ENCODE peak calls at places on chromosomes 11 and 22, in nine cellular contexts. K, V, A, F, X, E, B, J and W are unnamed samples.

GRCh38 chr11:69671734-69672465 is 3.3 kb downstream of the LTO1 start:
- DNase-seq in K (no peak), V (no peak), A (no peak), F (no peak), X (no peak), E (no peak), B (no peak), J (no peak), W (no peak)

GRCh38 chr11:84905411-84905810 is 721.7 kb downstream of the DLG2 start:
- DNase-seq in K (no peak), V (no peak), A (peak), F (no peak), X (no peak), E (peak), B (no peak), J (no peak), W (no peak)

GRCh38 chr11:87038235-87038960 is 664 bp downstream of the TMEM135 start:
- DNase-seq in K (no peak), V (no peak), A (no peak), F (no peak), X (no peak), E (no peak), B (no peak), J (peak), W (no peak)

GRCh38 chr11:122851366-122852011 is 13.2 kb downstream of the CRTAM start:
- DNase-seq in K (no peak), V (no peak), A (no peak), F (no peak), X (no peak), E (no peak), B (no peak), J (peak), W (no peak)

GRCh38 chr11:115578275-115578674 is 74.1 kb upstream of the CADM1 start:
- DNase-seq in K (no peak), V (no peak), A (no peak), F (no peak), X (no peak), E (no peak), B (no peak), J (no peak), W (no peak)

GRCh38 chr11:70853103-70853830 is 399.1 kb downstream of the SHANK2 start:
- DNase-seq in K (no peak), V (no peak), A (no peak), F (no peak), X (no peak), E (no peak), B (no peak), J (no peak), W (no peak)

GRCh38 chr11:96162816-96163499 is 180.0 kb downstream of the MAML2 start:
- DNase-seq in K (no peak), V (peak), A (no peak), F (no peak), X (no peak), E (peak), B (no peak), J (no peak), W (no peak)

GRCh38 chr22:20957691-20958440 is 9.2 kb upstream of the AIFM3 start:
- DNase-seq in K (no peak), V (peak), A (peak), F (no peak), X (peak), E (no peak), B (no peak), J (no peak), W (peak)

GRCh38 chr11:95739108-95739507 is 50.5 kb downstream of the FAM76B start:
- DNase-seq in K (no peak), V (no peak), A (no peak), F (no peak), X (no peak), E (no peak), B (no peak), J (no peak), W (no peak)

GRCh38 chr11:57288771-57289579 is 35.8 kb downstream of the TNKS1BP1 start:
- DNase-seq in K (no peak), V (peak), A (no peak), F (no peak), X (peak), E (peak), B (peak), J (no peak), W (no peak)

GRCh38 chr11:36278531-36279245 is 10.5 kb downstream of the COMMD9 start:
- DNase-seq in K (no peak), V (no peak), A (no peak), F (no peak), X (no peak), E (no peak), B (no peak), J (no peak), W (no peak)

GRCh38 chr11:116869610-116870009 is 32.2 kb upstream of the APOA1 start:
- DNase-seq in K (no peak), V (no peak), A (no peak), F (no peak), X (no peak), E (no peak), B (no peak), J (no peak), W (no peak)

GRCh38 chr11:123145220-123145619 is 49.8 kb downstream of the CLMP start:
- DNase-seq in K (no peak), V (peak), A (peak), F (no peak), X (no peak), E (peak), B (peak), J (no peak), W (peak)

GRCh38 chr11:122113836-122114235 is 2.2 kb downstream of the BLID start:
- DNase-seq in K (no peak), V (peak), A (no peak), F (no peak), X (no peak), E (no peak), B (no peak), J (no peak), W (no peak)

GRCh38 chr11:10409207-10409661 is 45.8 kb upstream of the AMPD3 start:
- DNase-seq in K (no peak), V (no peak), A (no peak), F (no peak), X (no peak), E (peak), B (no peak), J (no peak), W (no peak)

GRCh38 chr11:57463596-57464342 is 3.4 kb downstream of the RTN4RL2 start:
- DNase-seq in K (no peak), V (no peak), A (no peak), F (no peak), X (peak), E (no peak), B (no peak), J (no peak), W (no peak)

GRCh38 chr11:10204021-10204420 is 90.0 kb downstream of the SBF2 start:
- DNase-seq in K (no peak), V (no peak), A (no peak), F (no peak), X (no peak), E (no peak), B (no peak), J (no peak), W (no peak)

GRCh38 chr11:92482502-92482901 is 257.9 kb downstream of the FAT3 start:
- DNase-seq in K (no peak), V (no peak), A (no peak), F (no peak), X (no peak), E (no peak), B (no peak), J (no peak), W (no peak)

GRCh38 chr11:7457211-7457610 is 28.1 kb upstream of the OLFML1 start:
- DNase-seq in K (no peak), V (no peak), A (no peak), F (no peak), X (no peak), E (peak), B (no peak), J (no peak), W (no peak)

GRCh38 chr11:18259259-18259658 is 6.8 kb upstream of the SAA1 start:
- DNase-seq in K (no peak), V (no peak), A (no peak), F (no peak), X (no peak), E (no peak), B (no peak), J (no peak), W (no peak)

GRCh38 chr11:132499661-132500060 is 1032.6 kb downstream of the OPCML start:
- DNase-seq in K (no peak), V (no peak), A (no peak), F (no peak), X (no peak), E (no peak), B (no peak), J (no peak), W (no peak)

GRCh38 chr11:9662273-9662672 is 1.6 kb upstream of the SWAP70 start:
- DNase-seq in K (no peak), V (no peak), A (no peak), F (no peak), X (no peak), E (no peak), B (no peak), J (peak), W (no peak)

GRCh38 chr11:111155021-111155420 is 90.5 kb upstream of the POU2AF2 start:
- DNase-seq in K (no peak), V (peak), A (no peak), F (no peak), X (no peak), E (no peak), B (no peak), J (no peak), W (no peak)

GRCh38 chr22:39318507-39319283 is 728 bp downstream of the RPL3 start:
- DNase-seq in K (peak), V (peak), A (no peak), F (peak), X (no peak), E (no peak), B (no peak), J (peak), W (no peak)

GRCh38 chr22:50731811-50732624 is 6.0 kb upstream of the ACR start:
- DNase-seq in K (peak), V (peak), A (peak), F (peak), X (no peak), E (peak), B (peak), J (peak), W (peak)

GRCh38 chr11:44728491-44728910 is 1.7 kb downstream of the TSPAN18 start:
- DNase-seq in K (no peak), V (no peak), A (no peak), F (no peak), X (no peak), E (no peak), B (no peak), J (no peak), W (no peak)

GRCh38 chr11:118398797-118399564 is 2.4 kb upstream of the ATP5MG start:
- DNase-seq in K (peak), V (peak), A (no peak), F (peak), X (no peak), E (no peak), B (no peak), J (peak), W (no peak)

GRCh38 chr22:23754220-23754919 is at the start of gene VPREB3:
- DNase-seq in K (no peak), V (no peak), A (no peak), F (no peak), X (no peak), E (no peak), B (no peak), J (no peak), W (no peak)

GRCh38 chr22:46116491-46116958 is 33.8 kb upstream of the PPARA start:
- DNase-seq in K (peak), V (peak), A (peak), F (peak), X (peak), E (peak), B (peak), J (peak), W (peak)

GRCh38 chr11:131005829-131006228 is 89.5 kb upstream of the SNX19 start:
- DNase-seq in K (no peak), V (no peak), A (no peak), F (no peak), X (no peak), E (no peak), B (no peak), J (no peak), W (no peak)

GRCh38 chr11:70399681-70400112 is 1.4 kb downstream of the CTTN start:
- DNase-seq in K (no peak), V (peak), A (peak), F (no peak), X (no peak), E (peak), B (peak), J (no peak), W (peak)